ENCODE peak calls at places on chromosomes 13 and 19, in nine cellular contexts. B is HTR-8/SVneo; E is heart left ventricle; A is CD8-positive, alpha-beta T cell; X is activated T-helper 1 cell treated with anti-CD3 and anti-CD28 coated beads, Interleukin-12 subunit alpha, Interleukin-12 subunit beta, Interleukin-2, Interleukin-4 antibody, amounts not matched to agents 30 ng/mL and 10 ng/mL and 1 ng/mL, durations not matched to agents 14 hours and 24 hours and 36 hours; J is cardiac fibroblast; F is stimulated activated CD4-positive, alpha-beta T cell treated with anti-CD3 and anti-CD28 coated beads, Interleukin-1b, Interleukin-23, amount 100 ng/mL, for 1 hour; O is ELR; Q is ecto neural progenitor cell. S is an unnamed sample.

GRCh38 chr13:106617561-106617960 is 49.6 kb upstream of the ARGLU1 start:
- DNase-seq in B (no peak), E (no peak), A (no peak), X (no peak), J (peak), F (no peak), O (peak), Q (no peak), S (peak)

GRCh38 chr13:40139896-40140520 is 484.5 kb downstream of the COG6 start:
- DNase-seq in B (no peak), E (no peak), A (no peak), X (no peak), J (peak), F (no peak), O (no peak), Q (no peak), S (no peak)

GRCh38 chr13:44084146-44084545 is 204.4 kb downstream of the LACC1 start:
- DNase-seq in B (no peak), E (no peak), A (no peak), X (no peak), J (no peak), F (no peak), O (no peak), Q (no peak), S (no peak)

GRCh38 chr19:13042443-13043130 is 47.3 kb downstream of the NFIX start:
- DNase-seq in B (no peak), E (no peak), A (no peak), X (no peak), J (peak), F (no peak), O (no peak), Q (no peak), S (no peak)

GRCh38 chr13:33052446-33052845 is 36.2 kb downstream of the KL start:
- DNase-seq in B (no peak), E (no peak), A (no peak), X (no peak), J (no peak), F (no peak), O (no peak), Q (no peak), S (peak)

GRCh38 chr13:40432018-40432978 is 234.1 kb downstream of the FOXO1 start:
- DNase-seq in B (no peak), E (no peak), A (no peak), X (no peak), J (no peak), F (no peak), O (no peak), Q (no peak), S (no peak)

GRCh38 chr13:76832258-76832988 is 53.8 kb downstream of the KCTD12 start:
- DNase-seq in B (no peak), E (no peak), A (no peak), X (no peak), J (no peak), F (no peak), O (no peak), Q (no peak), S (no peak)

GRCh38 chr19:12994701-12995595 is at the start of gene NFIX:
- DNase-seq in B (no peak), E (peak), A (peak), X (peak), J (peak), F (peak), O (peak), Q (peak), S (peak)

GRCh38 chr13:102670130-102670529 is 24.7 kb downstream of the METTL21C start:
- DNase-seq in B (no peak), E (no peak), A (no peak), X (no peak), J (no peak), F (no peak), O (no peak), Q (no peak), S (no peak)

GRCh38 chr13:111633401-111633800 is 313.0 kb downstream of the TEX29 start:
- DNase-seq in B (no peak), E (no peak), A (no peak), X (no peak), J (no peak), F (no peak), O (no peak), Q (no peak), S (no peak)

GRCh38 chr13:34678154-34678553 is 263.9 kb upstream of the NBEA start:
- DNase-seq in B (peak), E (no peak), A (no peak), X (no peak), J (peak), F (no peak), O (peak), Q (no peak), S (no peak)

GRCh38 chr19:29664753-29665214 is 477 bp upstream of the PLEKHF1 start:
- DNase-seq in B (no peak), E (no peak), A (no peak), X (no peak), J (no peak), F (no peak), O (no peak), Q (no peak), S (no peak)

GRCh38 chr13:102317593-102317992 is 84.3 kb downstream of the FGF14 start:
- DNase-seq in B (no peak), E (peak), A (no peak), X (no peak), J (peak), F (no peak), O (no peak), Q (no peak), S (peak)

GRCh38 chr13:113667771-113668490 is 912 bp downstream of the GRK1 start:
- DNase-seq in B (no peak), E (no peak), A (no peak), X (no peak), J (no peak), F (no peak), O (no peak), Q (no peak), S (no peak)

GRCh38 chr19:38247126-38247525 is 9.0 kb downstream of the PPP1R14A start:
- DNase-seq in B (no peak), E (no peak), A (no peak), X (no peak), J (peak), F (no peak), O (no peak), Q (no peak), S (no peak)

GRCh38 chr13:62879071-62879470 is 1463.4 kb upstream of the PCDH20 start:
- DNase-seq in B (peak), E (no peak), A (no peak), X (no peak), J (peak), F (no peak), O (peak), Q (no peak), S (peak)

GRCh38 chr19:19550454-19550842 is 12.4 kb downstream of the CILP2 start:
- DNase-seq in B (no peak), E (no peak), A (no peak), X (no peak), J (no peak), F (no peak), O (peak), Q (no peak), S (peak)

GRCh38 chr19:36152061-36152885 is at the start of gene COX7A1:
- DNase-seq in B (no peak), E (peak), A (no peak), X (no peak), J (peak), F (no peak), O (no peak), Q (no peak), S (peak)

GRCh38 chr13:45162194-45162593 is 38.7 kb downstream of the KCTD4 start:
- DNase-seq in B (no peak), E (no peak), A (no peak), X (no peak), J (peak), F (no peak), O (peak), Q (no peak), S (peak)

GRCh38 chr13:63629591-63629990 is 2213.9 kb upstream of the PCDH20 start:
- DNase-seq in B (no peak), E (no peak), A (no peak), X (no peak), J (no peak), F (no peak), O (no peak), Q (no peak), S (no peak)

GRCh38 chr19:10270616-10271394 is at the start of gene ICAM1:
- DNase-seq in B (peak), E (peak), A (peak), X (peak), J (peak), F (no peak), O (peak), Q (peak), S (peak)

GRCh38 chr19:28710278-28710677 is 502.7 kb downstream of the UQCRFS1 start:
- DNase-seq in B (peak), E (no peak), A (no peak), X (no peak), J (peak), F (no peak), O (peak), Q (no peak), S (peak)

GRCh38 chr19:53467138-53467502 is 413 bp upstream of the ZNF813 start:
- DNase-seq in B (no peak), E (peak), A (peak), X (no peak), J (no peak), F (no peak), O (no peak), Q (no peak), S (no peak)

GRCh38 chr13:94722596-94722995 is 10.3 kb upstream of the SOX21 start:
- DNase-seq in B (no peak), E (no peak), A (no peak), X (no peak), J (no peak), F (no peak), O (no peak), Q (no peak), S (no peak)

GRCh38 chr13:48782429-48782840 is 128.7 kb downstream of the CYSLTR2 start:
- DNase-seq in B (no peak), E (no peak), A (no peak), X (no peak), J (peak), F (no peak), O (no peak), Q (no peak), S (no peak)

GRCh38 chr19:52191951-52192350 is 2.1 kb downstream of the PPP2R1A start:
- DNase-seq in B (no peak), E (peak), A (no peak), X (no peak), J (peak), F (no peak), O (no peak), Q (no peak), S (no peak)

GRCh38 chr19:1171755-1172352 is 2.2 kb downstream of the SBNO2 start:
- DNase-seq in B (no peak), E (no peak), A (no peak), X (no peak), J (no peak), F (no peak), O (no peak), Q (no peak), S (no peak)

GRCh38 chr19:5905072-5905778 is 553 bp downstream of the VMAC start:
- DNase-seq in B (no peak), E (no peak), A (no peak), X (no peak), J (no peak), F (no peak), O (no peak), Q (no peak), S (no peak)

GRCh38 chr13:94656766-94657165 is 55.1 kb downstream of the GPR180 start:
- DNase-seq in B (peak), E (no peak), A (no peak), X (no peak), J (peak), F (no peak), O (peak), Q (no peak), S (peak)

GRCh38 chr19:7515471-7516226 is at the start of gene ZNF358:
- DNase-seq in B (peak), E (peak), A (peak), X (peak), J (peak), F (no peak), O (peak), Q (peak), S (peak)

GRCh38 chr19:53132231-53132991 is at the start of gene ZNF415:
- DNase-seq in B (peak), E (peak), A (peak), X (peak), J (peak), F (no peak), O (peak), Q (peak), S (peak)

GRCh38 chr19:2436384-2436783 is 9.0 kb upstream of the TIMM13 start:
- DNase-seq in B (no peak), E (no peak), A (no peak), X (no peak), J (no peak), F (no peak), O (no peak), Q (no peak), S (no peak)

GRCh38 chr13:101572456-101572855 is 120.0 kb downstream of the ITGBL1 start:
- DNase-seq in B (no peak), E (no peak), A (no peak), X (no peak), J (peak), F (no peak), O (peak), Q (no peak), S (no peak)

GRCh38 chr19:46014534-46014933 is 8.3 kb downstream of the PGLYRP1 start:
- DNase-seq in B (no peak), E (no peak), A (no peak), X (no peak), J (no peak), F (no peak), O (no peak), Q (no peak), S (no peak)

GRCh38 chr13:114067886-114068722 is 64.3 kb downstream of the RASA3 start:
- DNase-seq in B (no peak), E (peak), A (peak), X (no peak), J (no peak), F (no peak), O (no peak), Q (no peak), S (no peak)

GRCh38 chr13:31663880-31664585 is 75.3 kb upstream of the RXFP2 start:
- DNase-seq in B (no peak), E (no peak), A (no peak), X (no peak), J (no peak), F (no peak), O (no peak), Q (no peak), S (no peak)

S was measured in astrocyte of the spinal cord.